ENCODE peak calls at places on chromosomes 2 and 18, in five cellular contexts. G is endothelial cell, W is cardiac fibroblast, L is AG04450, B is heart right ventricle. V is an unnamed sample.

GRCh38 chr2:107585851-107586250 is 240.8 kb upstream of the RGPD4 start:
- DNase-seq in G (no peak), W (peak; percentile 71), L (no peak), B (no peak), V (no peak)

GRCh38 chr2:85537600-85538506 is 1.1 kb upstream of the MAT2A start:
- DNase-seq in G (peak; percentile 45), W (peak; percentile 57), L (no peak), B (peak; percentile 55), V (no peak)

GRCh38 chr18:50473896-50474295 is 86.0 kb upstream of the MAPK4 start:
- DNase-seq in G (no peak), W (no peak), L (no peak), B (no peak), V (no peak)

GRCh38 chr18:8773980-8774379 is 68.6 kb downstream of the MTCL1 start:
- DNase-seq in G (no peak), W (no peak), L (no peak), B (no peak), V (no peak)

GRCh38 chr2:147082850-147083522 is 761.8 kb upstream of the ACVR2A start:
- DNase-seq in G (peak; percentile 73), W (peak; percentile 82), L (peak; percentile 32), B (no peak), V (peak; percentile 17)

GRCh38 chr2:161010503-161010902 is 149.7 kb upstream of the TANK start:
- DNase-seq in G (no peak), W (no peak), L (no peak), B (no peak), V (no peak)

GRCh38 chr2:61419570-61419969 is 51.3 kb downstream of the USP34 start:
- DNase-seq in G (no peak), W (no peak), L (no peak), B (no peak), V (no peak)

GRCh38 chr2:218229239-218229638 is 12.2 kb downstream of the ARPC2 start:
- DNase-seq in G (no peak), W (peak; percentile 89), L (peak; percentile 62), B (no peak), V (no peak)

GRCh38 chr2:70523996-70524965 is 29.3 kb downstream of the TGFA start:
- DNase-seq in G (no peak), W (peak; percentile 63), L (no peak), B (no peak), V (peak; percentile 42)

GRCh38 chr2:110116033-110116710 is 550 bp upstream of the MALL start:
- DNase-seq in G (peak; percentile 40), W (peak; percentile 64), L (no peak), B (no peak), V (no peak)

GRCh38 chr2:6139916-6140315 is 447.7 kb downstream of the SOX11 start:
- DNase-seq in G (no peak), W (no peak), L (no peak), B (no peak), V (no peak)

GRCh38 chr2:238203104-238203972 is at the start of gene ILKAP:
- DNase-seq in G (peak; percentile 91), W (peak; percentile 75), L (no peak), B (peak; percentile 92), V (peak; percentile 90)

GRCh38 chr2:235098736-235099494 is 147.1 kb downstream of the SH3BP4 start:
- DNase-seq in G (no peak), W (no peak), L (no peak), B (no peak), V (no peak)

GRCh38 chr2:50859110-50859509 is 172.8 kb downstream of the NRXN1 start:
- DNase-seq in G (no peak), W (no peak), L (no peak), B (no peak), V (no peak)

GRCh38 chr2:106288873-106289272 is 94.8 kb upstream of the UXS1 start:
- DNase-seq in G (no peak), W (no peak), L (no peak), B (no peak), V (no peak)

GRCh38 chr2:71880846-71881610 is 266.6 kb downstream of the CYP26B1 start:
- DNase-seq in G (no peak), W (peak; percentile 78), L (no peak), B (peak; percentile 61), V (peak; percentile 1)

GRCh38 chr2:3197308-3197707 is 180.3 kb downstream of the EIPR1 start:
- DNase-seq in G (no peak), W (no peak), L (no peak), B (no peak), V (no peak)

GRCh38 chr2:47193607-47194006 is 38.5 kb upstream of the STPG4 start:
- DNase-seq in G (no peak), W (peak; percentile 58), L (no peak), B (no peak), V (no peak)

GRCh38 chr2:60406192-60406591 is 147.3 kb downstream of the BCL11A start:
- DNase-seq in G (no peak), W (no peak), L (no peak), B (no peak), V (no peak)

GRCh38 chr2:239894276-239894675 is 130.9 kb downstream of the NDUFA10 start:
- DNase-seq in G (no peak), W (no peak), L (no peak), B (no peak), V (no peak)

GRCh38 chr2:239275037-239275685 is 125.7 kb downstream of the HDAC4 start:
- DNase-seq in G (no peak), W (peak; percentile 98), L (peak; percentile 89), B (peak; percentile 83), V (peak; percentile 70)

GRCh38 chr2:231929961-231930600 is 3.9 kb upstream of the NPPC start:
- DNase-seq in G (no peak), W (no peak), L (no peak), B (peak; percentile 73), V (no peak)

GRCh38 chr18:45860971-45861370 is 35.5 kb downstream of the SIGLEC15 start:
- DNase-seq in G (no peak), W (peak; percentile 14), L (no peak), B (no peak), V (no peak)

GRCh38 chr2:218146056-218146455 is 20.2 kb downstream of the CXCR2 start:
- DNase-seq in G (no peak), W (no peak), L (no peak), B (no peak), V (no peak)

GRCh38 chr2:199464614-199465352 is 7.0 kb upstream of the SATB2 start:
- DNase-seq in G (peak; percentile 12), W (no peak), L (no peak), B (no peak), V (no peak)

GRCh38 chr2:178397002-178397605 is 53.9 kb downstream of the PRKRA start:
- DNase-seq in G (no peak), W (peak; percentile 72), L (no peak), B (no peak), V (no peak)

GRCh38 chr18:23487738-23488625 is 15.3 kb upstream of the RMC1 start:
- DNase-seq in G (no peak), W (peak; percentile 21), L (no peak), B (no peak), V (peak; percentile 47)

GRCh38 chr18:31918733-31919132 is 24.2 kb downstream of the TRAPPC8 start:
- DNase-seq in G (no peak), W (no peak), L (no peak), B (no peak), V (no peak)

GRCh38 chr2:109129921-109130725 is 1.1 kb downstream of the SH3RF3 start:
- DNase-seq in G (no peak), W (peak; percentile 24), L (no peak), B (peak; percentile 19), V (no peak)

GRCh38 chr2:80238692-80239469 is 65.7 kb downstream of the LRRTM1 start:
- DNase-seq in G (peak; percentile 63), W (peak; percentile 29), L (peak; percentile 10), B (no peak), V (no peak)

GRCh38 chr18:49487711-49488310 is 777 bp upstream of the C18orf32 start:
- DNase-seq in G (no peak), W (peak; percentile 22), L (no peak), B (no peak), V (no peak)

GRCh38 chr2:10507106-10507505 is 59.0 kb upstream of the ODC1 start:
- DNase-seq in G (no peak), W (no peak), L (no peak), B (no peak), V (no peak)

GRCh38 chr2:215299337-215299859 is 12.5 kb upstream of the ATIC start:
- DNase-seq in G (no peak), W (no peak), L (no peak), B (no peak), V (no peak)

DNA sequence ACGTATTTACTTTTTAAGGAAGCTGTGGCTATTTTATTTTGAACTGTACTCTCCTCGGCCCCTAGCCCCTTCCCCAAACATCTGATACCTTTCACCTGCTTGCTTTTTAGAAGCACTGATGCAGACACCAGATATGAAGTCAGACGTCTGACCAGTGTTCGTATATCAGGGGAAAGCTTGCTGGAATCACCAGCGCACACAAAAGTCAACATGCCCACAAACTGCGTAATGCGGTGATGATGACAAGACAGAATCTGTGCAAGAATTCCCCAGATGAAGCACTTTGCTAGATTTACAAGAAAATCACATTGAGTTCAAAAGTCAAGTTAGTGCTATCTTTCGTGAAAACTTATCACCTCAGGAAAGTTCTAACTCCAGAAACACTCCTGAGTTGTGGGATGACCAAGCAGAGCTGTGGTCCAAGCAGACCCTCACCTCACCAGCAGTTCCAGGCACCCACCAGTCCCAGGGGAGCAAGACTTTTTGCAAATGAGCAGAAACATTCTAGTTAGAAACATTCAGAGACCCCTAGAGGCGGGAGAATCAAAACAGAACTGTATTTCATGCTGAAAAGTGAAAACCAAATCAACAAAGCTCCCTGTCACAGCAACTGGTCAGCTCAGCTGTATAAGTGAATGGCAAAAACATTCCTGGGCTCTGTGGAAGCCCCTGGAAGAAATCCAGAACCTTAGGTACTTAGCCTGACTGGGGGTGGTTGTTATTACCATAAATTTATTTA is 55.7 kb downstream of the INO80C start:
- DNase-seq in G (no peak), W (no peak), L (no peak), B (no peak), V (no peak)
- TF ChIP-seq CTCF in G (no peak), W (no peak), L (no peak), B (no peak), V (no peak)

DNA sequence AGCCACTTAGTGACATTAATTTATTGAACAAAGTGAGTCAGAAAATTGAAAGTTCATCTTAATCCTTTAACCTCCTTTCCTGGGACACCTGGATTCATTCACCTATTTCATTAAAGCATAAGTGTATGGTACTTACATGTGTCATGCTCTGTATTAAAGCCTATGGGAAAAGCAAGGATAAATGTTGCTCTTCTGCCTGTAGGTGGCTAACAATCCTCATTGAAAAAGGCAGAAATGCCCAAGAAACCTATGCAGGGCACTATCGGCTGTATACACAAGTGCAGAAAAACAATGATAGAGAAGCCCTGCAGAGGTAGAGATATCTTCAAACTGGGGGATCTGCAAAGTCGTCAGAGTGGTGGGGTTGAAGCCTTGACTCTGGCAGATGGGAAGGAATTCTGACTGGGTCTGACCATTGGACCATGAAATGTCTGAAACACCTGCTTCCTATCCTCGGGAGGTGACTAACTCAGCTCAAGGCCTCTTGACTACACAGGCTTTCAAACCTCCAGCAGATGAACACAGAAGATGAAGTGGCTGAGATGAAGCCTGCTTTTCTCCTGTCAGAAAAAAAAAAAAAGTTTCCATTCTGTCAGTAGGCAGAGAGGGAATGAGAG is 83.1 kb downstream of the DCC start:
- DNase-seq in G (no peak), W (no peak), L (no peak), B (no peak), V (no peak)
- TF ChIP-seq CTCF in G (no peak), W (no peak), L (peak; percentile 22), B (no peak), V (no peak)

GRCh38 chr18:44458777-44459176 is 221.9 kb upstream of the SETBP1 start:
- DNase-seq in G (no peak), W (peak; percentile 71), L (no peak), B (no peak), V (no peak)
- TF ChIP-seq CTCF in G (no peak), W (peak; percentile 33), L (no peak), B (no peak), V (no peak)

GRCh38 chr2:12097860-12098259 is 351.4 kb downstream of the LPIN1 start:
- DNase-seq in G (no peak), W (no peak), L (no peak), B (no peak), V (no peak)
- TF ChIP-seq CTCF in G (no peak), W (no peak), L (no peak), B (no peak), V (no peak)